ENCODE peak calls at places on chromosomes 4 and X, in six cellular contexts. One of them, this sample, is unnamed.

GRCh38 chr4:145153904-145154298 is 26.5 kb downstream of the OTUD4 start:
- DNase-seq in HEK293T: no peak
- DNase-seq in non-pigmented ciliary epithelial cell: no peak
- DNase-seq in BJ: no peak
- DNase-seq in cardiac muscle cell: no peak
- DNase-seq in stimulated activated CD8-positive, alpha-beta memory T cell treated with anti-CD3 and anti-CD28 coated beads, Interleukin-2, amount 100 ng/mL, for 48 hours: no peak
- DNase-seq in this sample: no peak

GRCh38 chr4:95957054-95957453 is 117.2 kb downstream of the PDHA2 start:
- DNase-seq in cardiac muscle cell: no peak
- DNase-seq in non-pigmented ciliary epithelial cell: no peak
- DNase-seq in BJ: no peak
- DNase-seq in stimulated activated CD8-positive, alpha-beta memory T cell treated with anti-CD3 and anti-CD28 coated beads, Interleukin-2, amount 100 ng/mL, for 48 hours: no peak
- DNase-seq in HEK293T: no peak
- DNase-seq in this sample: no peak

GRCh38 chr4:168524006-168524405 is 27.2 kb downstream of the PALLD start:
- DNase-seq in HEK293T: no peak
- DNase-seq in BJ: peak
- DNase-seq in cardiac muscle cell: no peak
- DNase-seq in stimulated activated CD8-positive, alpha-beta memory T cell treated with anti-CD3 and anti-CD28 coated beads, Interleukin-2, amount 100 ng/mL, for 48 hours: no peak
- DNase-seq in non-pigmented ciliary epithelial cell: no peak
- DNase-seq in this sample: no peak

GRCh38 chrX:123172874-123173273 is 11.2 kb upstream of the GRIA3 start:
- DNase-seq in HEK293T: no peak
- DNase-seq in cardiac muscle cell: no peak
- DNase-seq in BJ: no peak
- DNase-seq in stimulated activated CD8-positive, alpha-beta memory T cell treated with anti-CD3 and anti-CD28 coated beads, Interleukin-2, amount 100 ng/mL, for 48 hours: no peak
- DNase-seq in non-pigmented ciliary epithelial cell: no peak
- DNase-seq in this sample: peak

GRCh38 chr4:1201851-1202525 is 29.6 kb upstream of the SPON2 start:
- DNase-seq in HEK293T: no peak
- DNase-seq in stimulated activated CD8-positive, alpha-beta memory T cell treated with anti-CD3 and anti-CD28 coated beads, Interleukin-2, amount 100 ng/mL, for 48 hours: peak
- DNase-seq in non-pigmented ciliary epithelial cell: peak
- DNase-seq in cardiac muscle cell: no peak
- DNase-seq in BJ: peak
- DNase-seq in this sample: no peak

GRCh38 chr4:112127736-112128322 is 17.4 kb upstream of the FAM241A start:
- DNase-seq in cardiac muscle cell: no peak
- DNase-seq in HEK293T: no peak
- DNase-seq in BJ: no peak
- DNase-seq in stimulated activated CD8-positive, alpha-beta memory T cell treated with anti-CD3 and anti-CD28 coated beads, Interleukin-2, amount 100 ng/mL, for 48 hours: no peak
- DNase-seq in non-pigmented ciliary epithelial cell: no peak
- DNase-seq in this sample: no peak

GRCh38 chr4:177222776-177223175 is 86.9 kb upstream of the NEIL3 start:
- DNase-seq in stimulated activated CD8-positive, alpha-beta memory T cell treated with anti-CD3 and anti-CD28 coated beads, Interleukin-2, amount 100 ng/mL, for 48 hours: no peak
- DNase-seq in non-pigmented ciliary epithelial cell: no peak
- DNase-seq in cardiac muscle cell: no peak
- DNase-seq in BJ: no peak
- DNase-seq in HEK293T: no peak
- DNase-seq in this sample: no peak

GRCh38 chrX:110045988-110046387 is 43.1 kb downstream of the TMEM164 start:
- DNase-seq in cardiac muscle cell: peak
- DNase-seq in BJ: no peak
- DNase-seq in stimulated activated CD8-positive, alpha-beta memory T cell treated with anti-CD3 and anti-CD28 coated beads, Interleukin-2, amount 100 ng/mL, for 48 hours: no peak
- DNase-seq in non-pigmented ciliary epithelial cell: no peak
- DNase-seq in HEK293T: no peak
- DNase-seq in this sample: no peak

GRCh38 chr4:88489100-88489761 is 32.3 kb downstream of the HERC5 start:
- DNase-seq in non-pigmented ciliary epithelial cell: no peak
- DNase-seq in HEK293T: no peak
- DNase-seq in stimulated activated CD8-positive, alpha-beta memory T cell treated with anti-CD3 and anti-CD28 coated beads, Interleukin-2, amount 100 ng/mL, for 48 hours: no peak
- DNase-seq in cardiac muscle cell: no peak
- DNase-seq in BJ: no peak
- DNase-seq in this sample: no peak

GRCh38 chrX:131854586-131854985 is 168.5 kb upstream of the STK26 start:
- DNase-seq in stimulated activated CD8-positive, alpha-beta memory T cell treated with anti-CD3 and anti-CD28 coated beads, Interleukin-2, amount 100 ng/mL, for 48 hours: no peak
- DNase-seq in HEK293T: no peak
- DNase-seq in BJ: no peak
- DNase-seq in non-pigmented ciliary epithelial cell: no peak
- DNase-seq in cardiac muscle cell: no peak
- DNase-seq in this sample: peak

GRCh38 chr4:80069837-80070788 is 2.9 kb downstream of the ANTXR2 start:
- DNase-seq in non-pigmented ciliary epithelial cell: no peak
- DNase-seq in HEK293T: no peak
- DNase-seq in stimulated activated CD8-positive, alpha-beta memory T cell treated with anti-CD3 and anti-CD28 coated beads, Interleukin-2, amount 100 ng/mL, for 48 hours: no peak
- DNase-seq in BJ: no peak
- DNase-seq in cardiac muscle cell: no peak
- DNase-seq in this sample: no peak

GRCh38 chrX:150506020-150506419 is 62.4 kb upstream of the MTM1 start:
- DNase-seq in BJ: no peak
- DNase-seq in stimulated activated CD8-positive, alpha-beta memory T cell treated with anti-CD3 and anti-CD28 coated beads, Interleukin-2, amount 100 ng/mL, for 48 hours: no peak
- DNase-seq in non-pigmented ciliary epithelial cell: no peak
- DNase-seq in cardiac muscle cell: no peak
- DNase-seq in HEK293T: no peak
- DNase-seq in this sample: no peak

GRCh38 chr4:23135792-23136645 is 443.3 kb downstream of the GBA3 start:
- DNase-seq in stimulated activated CD8-positive, alpha-beta memory T cell treated with anti-CD3 and anti-CD28 coated beads, Interleukin-2, amount 100 ng/mL, for 48 hours: no peak
- DNase-seq in cardiac muscle cell: peak
- DNase-seq in HEK293T: peak
- DNase-seq in non-pigmented ciliary epithelial cell: peak
- DNase-seq in BJ: no peak
- DNase-seq in this sample: peak

GRCh38 chrX:37060999-37061398 is 52.8 kb downstream of the FAM47C start:
- DNase-seq in cardiac muscle cell: peak
- DNase-seq in non-pigmented ciliary epithelial cell: peak
- DNase-seq in stimulated activated CD8-positive, alpha-beta memory T cell treated with anti-CD3 and anti-CD28 coated beads, Interleukin-2, amount 100 ng/mL, for 48 hours: no peak
- DNase-seq in BJ: no peak
- DNase-seq in HEK293T: peak
- DNase-seq in this sample: peak

This sample was measured in erythroblast.